ENCODE peak calls at places on chromosomes 12 and 14, in four cellular contexts. E is fibroblast of lung; O is IMR-90; I is naive thymus-derived CD4-positive, alpha-beta T cell. W is an unnamed sample.

GRCh38 chr12:101823891-101824290 is 6.9 kb downstream of the GNPTAB start:
- DNase-seq in E (peak; percentile 18), O (no peak), I (peak; percentile 28), W (peak; percentile 96)

GRCh38 chr12:113315358-113315757 is 19.6 kb downstream of the SLC8B1 start:
- DNase-seq in E (no peak), O (no peak), I (no peak), W (no peak)

GRCh38 chr12:69688021-69688420 is 11.1 kb downstream of the BEST3 start:
- DNase-seq in E (no peak), O (peak; percentile 27), I (no peak), W (no peak)

GRCh38 chr12:57740656-57741412 is 2.3 kb upstream of the AGAP2 start:
- DNase-seq in E (no peak), O (no peak), I (peak; percentile 38), W (peak; percentile 95)

GRCh38 chr12:118135788-118136558 is at the start of gene PEBP1:
- DNase-seq in E (peak; percentile 87), O (peak; percentile 84), I (peak; percentile 89), W (peak; percentile 83)

GRCh38 chr12:124109760-124110159 is 136.7 kb downstream of the ZNF664 start:
- DNase-seq in E (peak; percentile 17), O (peak; percentile 5), I (no peak), W (peak; percentile 68)

GRCh38 chr12:77352941-77353340 is 287.6 kb upstream of the E2F7 start:
- DNase-seq in E (peak; percentile 12), O (no peak), I (no peak), W (no peak)

GRCh38 chr12:104050436-104050835 is 449 bp upstream of the GLT8D2 start:
- DNase-seq in E (no peak), O (no peak), I (no peak), W (no peak)

GRCh38 chr14:60311417-60311816 is 62.4 kb downstream of the PPM1A start:
- DNase-seq in E (peak; percentile 47), O (peak; percentile 66), I (no peak), W (peak; percentile 59)

GRCh38 chr14:31229638-31230229 is 22.1 kb upstream of the HECTD1 start:
- DNase-seq in E (peak; percentile 100), O (peak; percentile 98), I (no peak), W (no peak)

GRCh38 chr12:112116232-112117060 is 7.9 kb upstream of the NAA25 start:
- DNase-seq in E (peak; percentile 48), O (peak; percentile 61), I (no peak), W (peak; percentile 65)

GRCh38 chr12:28222081-28222700 is 31.9 kb downstream of the CCDC91 start:
- DNase-seq in E (no peak), O (no peak), I (no peak), W (peak; percentile 63)

GRCh38 chr12:68850390-68850789 is 42.4 kb downstream of the MDM2 start:
- DNase-seq in E (no peak), O (no peak), I (no peak), W (no peak)

GRCh38 chr14:105465209-105466031 is 9.2 kb upstream of the CRIP2 start:
- DNase-seq in E (no peak), O (no peak), I (no peak), W (no peak)

GRCh38 chr12:124453419-124454351 is 113.7 kb downstream of the NCOR2 start:
- DNase-seq in E (peak; percentile 65), O (peak; percentile 55), I (peak; percentile 47), W (peak; percentile 56)

GRCh38 chr14:50225067-50225973 is 6.1 kb downstream of the SOS2 start:
- DNase-seq in E (peak; percentile 89), O (peak; percentile 87), I (no peak), W (no peak)

GRCh38 chr14:105536051-105536450 is 9.7 kb downstream of the TMEM121 start:
- DNase-seq in E (no peak), O (no peak), I (no peak), W (no peak)

GRCh38 chr14:52267501-52268190 is at the start of gene PTGDR:
- DNase-seq in E (peak; percentile 30), O (no peak), I (peak; percentile 13), W (no peak)

GRCh38 chr12:62934799-62935674 is at the start of gene PPM1H:
- DNase-seq in E (peak; percentile 14), O (peak; percentile 11), I (peak; percentile 11), W (peak; percentile 56)

GRCh38 chr14:54462048-54462447 is 20.9 kb upstream of the CNIH1 start:
- DNase-seq in E (no peak), O (no peak), I (no peak), W (no peak)

GRCh38 chr14:98647754-98648153 is 624.2 kb downstream of the BCL11B start:
- DNase-seq in E (no peak), O (no peak), I (no peak), W (no peak)

GRCh38 chr14:61570188-61570960 is 124.9 kb upstream of the HIF1A start:
- DNase-seq in E (no peak), O (peak; percentile 43), I (no peak), W (peak; percentile 55)

GRCh38 chr12:111369496-111370220 is 763 bp upstream of the PHETA1 start:
- DNase-seq in E (no peak), O (no peak), I (no peak), W (no peak)

GRCh38 chr12:52871291-52871961 is 22.6 kb upstream of the KRT78 start:
- DNase-seq in E (peak; percentile 85), O (peak; percentile 73), I (no peak), W (no peak)

GRCh38 chr14:104682107-104682593 is 7.3 kb upstream of the INF2 start:
- DNase-seq in E (no peak), O (no peak), I (no peak), W (no peak)

GRCh38 chr12:103114296-103115055 is 157.0 kb downstream of the ASCL1 start:
- DNase-seq in E (no peak), O (no peak), I (no peak), W (no peak)

GRCh38 chr12:67069451-67070306 is 199.5 kb upstream of the CAND1 start:
- DNase-seq in E (no peak), O (no peak), I (peak; percentile 28), W (peak; percentile 16)
- H3K4me3 ChIP-seq in E (peak overlapping the region; percentile 23), O (peak overlapping the region; percentile 33), I (peak overlapping the region; percentile 54), W (peak overlapping the region; percentile 37)

GRCh38 chr12:40106655-40107054 is 774 bp upstream of the SLC2A13 start:
- DNase-seq in E (no peak), O (no peak), I (no peak), W (no peak)
- H3K4me3 ChIP-seq in E (peak overlapping the region; percentile 53), O (no peak overlapping the region), I (no peak overlapping the region), W (no peak overlapping the region)

DNA sequence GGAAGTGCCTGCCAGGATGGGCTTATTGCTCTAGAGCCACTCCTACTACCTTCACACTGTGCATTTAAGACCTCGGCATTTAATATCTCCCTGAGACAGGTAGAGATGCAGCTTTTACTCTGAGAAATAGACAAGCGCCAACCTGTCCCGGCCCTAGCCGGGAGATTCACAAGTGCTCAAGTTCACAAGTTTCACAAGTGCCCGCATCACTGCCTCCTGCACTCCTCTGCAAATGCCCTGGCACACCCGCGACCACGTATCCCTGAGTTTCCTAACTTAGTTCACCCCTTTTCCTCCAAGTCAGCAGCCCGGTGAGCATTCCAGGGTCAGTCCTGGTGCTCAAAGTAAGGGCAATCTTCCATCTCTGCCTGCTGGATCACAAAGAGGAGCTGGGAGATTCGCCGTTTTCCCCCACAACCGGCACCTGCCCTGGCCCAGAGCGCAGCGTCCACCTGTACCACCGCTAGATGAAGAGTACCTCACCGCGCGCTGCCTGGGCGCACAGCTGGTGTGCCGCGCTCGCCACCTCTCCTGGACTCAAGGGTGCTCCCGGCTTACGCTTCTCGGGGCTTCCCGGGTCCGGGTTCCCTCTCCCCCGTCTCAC is 5.0 kb upstream of the SLC38A4 start:
- DNase-seq in E (peak; percentile 31), O (no peak), I (no peak), W (no peak)
- H3K4me3 ChIP-seq in E (peak overlapping the region; percentile 43), O (peak overlapping the region; percentile 14), I (no peak overlapping the region), W (no peak overlapping the region)

DNA sequence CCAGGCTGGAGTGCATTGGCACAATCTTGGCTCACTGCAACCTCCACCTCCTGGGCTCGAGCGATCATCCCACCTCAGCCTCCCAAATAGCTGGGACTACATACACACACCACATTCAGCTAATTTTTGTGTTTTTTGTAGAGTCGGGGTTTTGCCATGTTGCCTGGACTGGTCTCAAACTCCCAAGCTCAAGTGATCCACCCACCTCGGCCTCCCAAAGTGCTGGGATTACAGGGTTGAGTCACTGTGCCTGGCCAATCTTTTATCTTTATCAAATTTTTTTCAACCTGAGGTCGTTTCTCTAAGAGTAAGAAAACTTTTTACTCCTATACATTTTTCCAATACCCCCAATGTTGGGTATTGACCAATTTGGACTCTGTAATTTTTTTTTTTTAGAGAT is 40.0 kb upstream of the NAP1L1 start:
- DNase-seq in E (no peak), O (no peak), I (no peak), W (no peak)
- H3K4me3 ChIP-seq in E (no peak overlapping the region), O (no peak overlapping the region), I (no peak overlapping the region), W (no peak overlapping the region)

GRCh38 chr12:130970165-130970907 is 16.6 kb downstream of the ADGRD1 start:
- DNase-seq in E (no peak), O (no peak), I (no peak), W (no peak)
- H3K4me3 ChIP-seq in E (no peak overlapping the region), O (no peak overlapping the region), I (no peak overlapping the region), W (no peak overlapping the region)

DNA sequence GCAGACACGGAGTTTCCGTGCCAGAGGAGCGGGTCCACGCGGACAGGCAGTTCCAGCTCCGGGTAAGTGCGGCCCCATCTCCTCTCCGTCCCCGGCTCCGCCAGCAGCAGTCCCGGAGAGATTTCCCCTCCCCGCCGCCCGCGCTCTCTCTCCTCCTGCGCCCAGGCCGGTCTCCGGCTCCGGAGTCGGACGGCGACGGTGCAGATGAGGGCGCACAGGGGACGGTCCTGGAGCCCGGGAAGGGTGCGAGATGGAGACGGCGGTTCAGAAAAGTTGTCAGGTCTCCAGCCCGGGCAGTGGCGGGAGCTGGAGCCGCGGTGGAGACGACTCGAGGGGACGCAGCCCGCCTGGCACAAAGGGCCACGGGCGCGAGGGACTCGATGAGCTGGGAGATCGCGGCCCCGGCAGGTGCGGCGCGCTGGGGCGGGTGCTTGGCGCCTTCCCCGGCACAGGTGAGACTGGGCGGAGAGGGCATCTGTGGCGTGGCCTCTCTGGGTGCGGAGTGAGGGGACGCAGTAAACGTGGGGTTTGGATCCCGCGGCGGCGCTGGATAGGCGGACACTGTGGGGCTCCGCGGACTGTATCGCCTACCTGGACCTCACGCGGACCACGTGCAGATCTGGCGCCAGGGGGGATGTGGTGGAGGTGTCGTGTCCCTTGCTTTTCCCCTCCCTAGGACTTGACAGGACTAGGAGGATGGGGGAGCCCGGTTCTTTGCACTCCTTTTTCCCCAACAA is 1540.3 kb upstream of the TMEM132C start:
- DNase-seq in E (no peak), O (no peak), I (no peak), W (no peak)
- H3K4me3 ChIP-seq in E (no peak overlapping the region), O (no peak overlapping the region), I (no peak overlapping the region), W (no peak overlapping the region)

DNA sequence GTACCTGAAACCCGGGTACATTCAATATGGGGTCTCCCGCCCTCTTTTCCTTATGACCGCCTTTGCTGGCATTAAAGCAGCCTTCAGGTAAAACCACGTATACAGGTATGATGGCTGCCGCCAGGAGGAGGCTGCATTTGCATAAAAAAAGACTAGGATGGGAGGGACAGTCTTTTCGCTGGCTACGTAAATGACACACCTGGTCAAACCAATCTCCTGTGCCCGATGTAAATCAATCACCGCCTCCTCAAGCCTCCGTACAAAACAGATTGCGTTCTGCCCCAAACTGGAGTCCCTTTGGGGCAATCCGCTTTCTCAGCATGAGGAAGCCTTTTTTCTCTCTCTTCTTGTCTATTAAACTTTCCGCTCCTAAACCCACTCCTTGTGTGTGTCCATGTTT is 8.1 kb upstream of the ALDH1L2 start:
- DNase-seq in E (no peak), O (no peak), I (no peak), W (no peak)
- H3K4me3 ChIP-seq in E (no peak overlapping the region), O (no peak overlapping the region), I (no peak overlapping the region), W (no peak overlapping the region)

GRCh38 chr12:45687081-45688015 is 42.2 kb upstream of the ARID2 start:
- DNase-seq in E (no peak), O (no peak), I (no peak), W (no peak)
- H3K4me3 ChIP-seq in E (no peak overlapping the region), O (no peak overlapping the region), I (no peak overlapping the region), W (no peak overlapping the region)

W was measured in Jurkat, Clone E6-1.